ENCODE peak calls at places on chromosomes 3 and 15, in six cellular contexts. N is Peyer's patch, G is fibroblast of lung, F is brain pericyte, U is psoas muscle, O is tibial nerve. M is an unnamed sample.

GRCh38 chr3:128052831-128053419 is 688 bp downstream of the SEC61A1 start:
- DNase-seq in U (no peak), G (no peak), O (no peak), N (no peak), F (no peak), M (no peak)

GRCh38 chr3:127847236-127847720 is 25.0 kb upstream of the MGLL start:
- DNase-seq in O (no peak), U (no peak), G (no peak), F (no peak), N (no peak), M (no peak)

GRCh38 chr15:95932676-95933075 is 397.8 kb upstream of the NR2F2 start:
- DNase-seq in F (no peak), U (no peak), G (peak), N (no peak), O (no peak), M (no peak)

GRCh38 chr3:136022518-136023263 is 57.2 kb downstream of the PPP2R3A start:
- DNase-seq in O (no peak), G (no peak), F (no peak), N (no peak), U (no peak), M (no peak)

GRCh38 chr3:23567917-23568316 is 237.8 kb upstream of the UBE2E1 start:
- DNase-seq in F (peak), N (no peak), O (no peak), G (peak), U (no peak), M (no peak)

GRCh38 chr3:138726966-138727365 is 107.8 kb downstream of the PIK3CB start:
- DNase-seq in O (no peak), G (peak), F (peak), N (no peak), U (no peak), M (no peak)

GRCh38 chr15:76577879-76578512 is 241.4 kb downstream of the ISL2 start:
- DNase-seq in G (no peak), F (no peak), N (no peak), O (no peak), U (no peak), M (no peak)

GRCh38 chr3:157369712-157370447 is 66.8 kb upstream of the PTX3 start:
- DNase-seq in U (no peak), G (no peak), F (peak), O (no peak), N (no peak), M (no peak)

GRCh38 chr3:174072675-174073074 is 675.1 kb downstream of the NLGN1 start:
- DNase-seq in N (no peak), U (no peak), O (no peak), G (no peak), F (no peak), M (no peak)

GRCh38 chr3:72680766-72681165 is 167.5 kb downstream of the SHQ1 start:
- DNase-seq in U (no peak), N (no peak), F (no peak), O (no peak), G (no peak), M (no peak)

GRCh38 chr3:75180235-75180944 is 483.7 kb upstream of the FRG2C start:
- DNase-seq in N (no peak), O (no peak), U (no peak), F (no peak), G (no peak), M (no peak)

GRCh38 chr15:31606261-31606669 is 279.6 kb downstream of the KLF13 start:
- DNase-seq in N (no peak), O (no peak), G (peak), F (no peak), U (no peak), M (no peak)

GRCh38 chr15:91706366-91707032 is 147.0 kb upstream of the SLCO3A1 start:
- DNase-seq in U (peak), G (peak), O (peak), N (peak), F (no peak), M (no peak)

GRCh38 chr3:102715030-102715697 is 280.3 kb downstream of the ZPLD1 start:
- DNase-seq in G (peak), F (no peak), N (no peak), U (no peak), O (no peak), M (no peak)